ENCODE peak calls at places on chromosomes 4 and X, in seven cellular contexts. X is MM.1S, C is HCT116, G is hepatocyte, Q is GM23248, V is SK-N-SH, J is OCI-LY7. T is an unnamed sample.

GRCh38 chr4:151620066-151620465 is 140.7 kb downstream of the GATB start:
- DNase-seq in X (no peak), C (no peak), G (no peak), Q (no peak), V (no peak), J (no peak), T (no peak)

GRCh38 chrX:8067754-8068469 is 103.2 kb downstream of the VCX2 start:
- DNase-seq in X (no peak), C (no peak), G (peak; percentile 23), Q (no peak), V (no peak), J (no peak), T (no peak)

GRCh38 chrX:132956421-132957210 is 1.8 kb downstream of the HS6ST2 start:
- DNase-seq in X (no peak), C (no peak), G (peak; percentile 15), Q (peak; percentile 1), V (peak; percentile 59), J (no peak), T (peak; percentile 39)

GRCh38 chr4:48269861-48270515 is 350 bp upstream of the TEC start:
- DNase-seq in X (peak; percentile 92), C (peak; percentile 88), G (peak; percentile 95), Q (peak; percentile 82), V (peak; percentile 98), J (peak; percentile 79), T (peak; percentile 93)

GRCh38 chrX:16239211-16239610 is 71.9 kb downstream of the MAGEB17 start:
- DNase-seq in X (no peak), C (peak; percentile 35), G (peak; percentile 58), Q (peak; percentile 64), V (no peak), J (no peak), T (no peak)

GRCh38 chr4:71338846-71339593 is at the start of gene SLC4A4:
- DNase-seq in X (no peak), C (no peak), G (no peak), Q (peak; percentile 80), V (no peak), J (no peak), T (no peak)

GRCh38 chr4:171674781-171675180 is 138.4 kb upstream of the GALNTL6 start:
- DNase-seq in X (no peak), C (no peak), G (no peak), Q (no peak), V (no peak), J (no peak), T (no peak)

GRCh38 chr4:48578132-48578964 is 88.3 kb downstream of the ZAR1 start:
- DNase-seq in X (peak; percentile 47), C (peak; percentile 36), G (peak; percentile 82), Q (peak; percentile 81), V (peak; percentile 59), J (peak; percentile 72), T (peak; percentile 75)

GRCh38 chr4:139655116-139655515 is 10.5 kb upstream of the MGST2 start:
- DNase-seq in X (no peak), C (no peak), G (peak; percentile 54), Q (peak; percentile 64), V (peak; percentile 32), J (peak; percentile 49), T (peak; percentile 33)

GRCh38 chrX:48540015-48540350 is 469 bp downstream of the TBC1D25 start:
- DNase-seq in X (peak; percentile 27), C (peak; percentile 12), G (peak; percentile 70), Q (peak; percentile 54), V (peak; percentile 71), J (no peak), T (no peak)

GRCh38 chr4:74181225-74181624 is 23.3 kb downstream of the MTHFD2L start:
- DNase-seq in X (no peak), C (no peak), G (no peak), Q (peak; percentile 87), V (no peak), J (no peak), T (no peak)

GRCh38 chr4:184826315-184827266 is 823 bp upstream of the ACSL1 start:
- DNase-seq in X (peak; percentile 31), C (no peak), G (no peak), Q (peak; percentile 53), V (no peak), J (peak; percentile 57), T (peak; percentile 21)

GRCh38 chrX:13069771-13070410 is 25.5 kb upstream of the FAM9C start:
- DNase-seq in X (no peak), C (no peak), G (no peak), Q (peak; percentile 32), V (no peak), J (no peak), T (no peak)

GRCh38 chrX:50125480-50125879 is 75.3 kb downstream of the AKAP4 start:
- DNase-seq in X (no peak), C (no peak), G (no peak), Q (no peak), V (no peak), J (no peak), T (no peak)

DNA sequence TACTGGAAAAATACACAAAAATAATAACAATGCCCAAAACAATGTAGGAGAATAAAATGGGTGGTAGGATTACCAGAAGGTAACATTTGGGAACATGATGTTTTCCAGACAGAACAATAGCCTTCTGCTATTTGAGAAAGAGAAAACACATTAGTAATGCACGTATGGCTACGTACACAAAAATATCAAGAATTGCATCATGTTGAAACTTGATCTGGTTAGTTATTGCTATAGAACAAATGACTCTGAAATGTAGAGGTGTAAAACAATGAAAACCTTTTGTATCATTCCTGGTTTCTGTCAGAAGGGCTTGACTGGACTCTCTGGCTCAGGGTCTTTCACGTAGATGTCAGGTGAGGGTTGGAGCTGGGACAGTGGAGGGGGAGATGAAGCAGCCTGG is 1040.0 kb downstream of the FAT4 start:
- DNase-seq in X (no peak), C (no peak), G (no peak), Q (no peak), V (no peak), J (no peak), T (no peak)
- TF ChIP-seq EZH2phosphoT487 in X (no peak), C (no peak), G (no peak), Q (no peak), V (no peak), J (no peak), T (no peak)

DNA sequence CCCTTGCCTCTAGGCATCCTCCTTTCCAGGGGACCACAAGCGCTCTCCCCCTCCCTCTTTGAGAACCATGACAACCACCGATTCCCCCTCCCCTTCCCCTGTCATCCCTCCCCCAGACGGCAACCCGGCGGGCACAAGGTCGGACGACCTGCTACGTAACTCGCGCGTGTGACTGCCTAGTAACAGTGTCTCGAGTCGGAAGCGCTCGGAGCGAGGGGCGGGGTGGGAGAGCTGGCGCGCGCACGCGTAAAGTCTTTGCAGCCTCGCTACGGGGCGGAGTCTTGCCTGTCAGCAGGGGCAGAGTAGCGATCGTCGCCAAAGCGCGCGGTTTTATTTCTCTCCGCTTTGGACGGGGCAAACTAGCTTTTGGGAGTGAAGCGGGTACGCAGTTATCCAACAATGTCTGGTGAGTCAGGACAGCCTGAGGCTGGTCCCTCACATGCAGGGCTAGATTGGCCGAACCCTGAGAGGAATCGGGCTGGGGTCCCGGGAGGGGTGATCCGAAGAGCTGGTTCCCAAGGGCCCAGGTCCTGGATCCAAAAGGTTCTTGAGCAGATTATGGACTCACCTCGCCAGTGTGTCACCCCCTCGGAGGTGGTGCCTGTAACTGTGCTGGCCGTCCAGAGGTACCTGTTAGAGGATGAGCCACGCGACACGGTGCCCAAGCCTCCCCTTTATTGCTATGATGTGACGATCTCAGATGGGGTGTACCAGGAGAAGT is at the start of gene RADX:
- DNase-seq in X (peak; percentile 91), C (peak; percentile 64), G (peak; percentile 89), Q (peak; percentile 86), V (peak; percentile 53), J (peak; percentile 91), T (peak; percentile 93)
- H3K4me2 ChIP-seq in X (peak within 1 kb of the TSS; percentile 58), C (peak within 1 kb of the TSS; percentile 84), G (peak within 1 kb of the TSS; percentile 87), Q (peak within 1 kb of the TSS; percentile 62), V (peak within 1 kb of the TSS; percentile 79), J (peak within 1 kb of the TSS; percentile 76), T (peak within 1 kb of the TSS; percentile 81)

DNA sequence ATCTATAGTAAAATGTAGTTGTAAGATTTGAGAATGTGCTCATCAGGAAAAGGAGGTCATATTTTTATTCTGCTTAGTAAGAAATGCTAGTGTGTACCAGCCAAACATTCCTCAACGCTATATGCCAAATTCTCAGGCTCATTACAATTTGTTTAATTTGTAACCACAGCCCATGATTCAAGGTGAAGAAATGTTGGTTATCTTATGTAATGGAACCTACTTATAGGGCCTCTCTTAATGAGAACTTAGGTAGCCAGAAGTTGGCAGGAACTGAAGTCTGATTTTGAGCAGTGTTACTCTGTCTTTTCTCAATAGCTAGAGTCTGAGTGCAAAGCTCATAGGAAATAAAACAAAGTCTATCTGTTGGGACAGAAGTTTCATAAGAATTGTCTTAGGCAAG is 595.0 kb downstream of the GLUD2 start:
- DNase-seq in X (no peak), C (no peak), G (no peak), Q (peak; percentile 33), V (no peak), J (no peak), T (no peak)
- TF ChIP-seq EZH2phosphoT487 in X (no peak), C (no peak), G (no peak), Q (no peak), V (no peak), J (no peak), T (no peak)

GRCh38 chr4:8585186-8585585 is 5.0 kb downstream of the GPR78 start:
- DNase-seq in X (peak; percentile 15), C (no peak), G (no peak), Q (no peak), V (no peak), J (no peak), T (peak; percentile 38)

GRCh38 chr4:8586246-8586645 is 6.1 kb downstream of the GPR78 start:
- DNase-seq in X (no peak), C (no peak), G (no peak), Q (no peak), V (no peak), J (no peak), T (no peak)

GRCh38 chr4:8586671-8587468 is 5.7 kb upstream of the CPZ start:
- DNase-seq in X (peak; percentile 36), C (no peak), G (no peak), Q (no peak), V (no peak), J (peak; percentile 11), T (no peak)

GRCh38 chr4:8587469-8588195 is 4.9 kb upstream of the CPZ start:
- DNase-seq in X (no peak), C (no peak), G (no peak), Q (no peak), V (peak; percentile 32), J (no peak), T (no peak)

DNA sequence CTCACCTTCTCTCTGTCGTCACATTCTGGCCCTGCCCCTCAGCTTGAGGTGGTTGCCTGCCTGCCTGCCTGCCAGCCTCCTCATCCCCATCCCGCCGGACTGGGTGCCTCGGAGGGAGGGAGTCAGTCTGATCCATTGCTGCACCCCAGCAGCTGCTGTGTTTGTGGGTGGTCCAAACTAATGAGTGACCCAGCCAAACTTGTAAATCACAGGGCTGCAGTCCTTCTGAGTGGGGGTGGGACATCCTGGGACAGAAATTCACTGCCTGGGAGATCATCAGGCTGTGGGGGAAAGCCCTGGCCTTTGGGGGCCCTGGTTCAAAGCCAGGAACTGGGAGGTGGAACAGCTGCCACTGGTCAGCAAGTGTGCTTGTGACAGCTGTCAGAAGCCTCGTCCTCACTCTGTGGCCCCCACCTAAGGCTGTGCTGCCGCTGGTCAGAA is 5.5 kb downstream of the GPR78 start:
- DNase-seq in X (no peak), C (no peak), G (no peak), Q (no peak), V (no peak), J (no peak), T (no peak)
- H3K4me2 ChIP-seq in X (no peak overlapping the region), C (no peak overlapping the region), G (no peak overlapping the region), Q (no peak overlapping the region), V (no peak overlapping the region), J (no peak overlapping the region), T (no peak overlapping the region)

T was measured in neural progenitor cell.